ENCODE peak calls at places on chromosomes 3 and 15, in nine cellular contexts. J, L, P, F, U, A, X, K and W are unnamed samples.

GRCh38 chr3:148131990-148132638 is 565.6 kb upstream of the AGTR1 start:
- DNase-seq in P (no peak), F (no peak), L (no peak), A (no peak), U (peak; percentile 30), K (no peak), J (no peak), X (no peak), W (no peak)

GRCh38 chr3:170154569-170155143 is 26.9 kb downstream of the PHC3 start:
- DNase-seq in J (peak; percentile 61), K (no peak), X (no peak), F (no peak), P (no peak), U (no peak), A (no peak), L (no peak), W (no peak)

GRCh38 chr3:61954097-61954528 is 392.7 kb downstream of the PTPRG start:
- DNase-seq in A (no peak), F (peak; percentile 12), P (no peak), X (no peak), J (no peak), K (no peak), U (no peak), L (no peak), W (no peak)

GRCh38 chr15:90959894-90960293 is 5.2 kb downstream of the RCCD1 start:
- DNase-seq in L (peak; percentile 9), A (no peak), P (no peak), X (no peak), J (no peak), K (no peak), U (no peak), F (no peak), W (no peak)

GRCh38 chr3:127531821-127532220 is 58.7 kb downstream of the TPRA1 start:
- DNase-seq in K (no peak), F (no peak), L (no peak), A (no peak), U (no peak), P (no peak), J (no peak), X (no peak), W (no peak)

GRCh38 chr3:106124818-106125217 is 256.0 kb upstream of the CBLB start:
- DNase-seq in J (no peak), F (no peak), A (no peak), X (no peak), L (no peak), P (no peak), U (no peak), K (no peak), W (no peak)

GRCh38 chr3:151268267-151269235 is 9.8 kb downstream of the P2RY14 start:
- DNase-seq in A (no peak), X (no peak), K (peak; percentile 62), U (no peak), P (no peak), J (peak; percentile 64), L (no peak), F (no peak), W (no peak)

GRCh38 chr15:60573936-60574335 is 95.0 kb upstream of the ICE2 start:
- DNase-seq in J (no peak), L (no peak), U (no peak), X (no peak), P (no peak), A (no peak), F (no peak), K (no peak), W (no peak)

GRCh38 chr3:177647876-177648275 is 450.6 kb upstream of the TBL1XR1 start:
- DNase-seq in A (no peak), U (no peak), F (no peak), J (no peak), P (no peak), X (no peak), L (peak; percentile 89), K (no peak), W (no peak)

GRCh38 chr3:135374571-135374970 is 579.5 kb downstream of the EPHB1 start:
- DNase-seq in X (no peak), K (no peak), U (no peak), J (no peak), F (no peak), L (no peak), A (no peak), P (no peak), W (no peak)

GRCh38 chr3:58151637-58152036 is 59.1 kb downstream of the DNASE1L3 start:
- DNase-seq in U (no peak), J (no peak), F (no peak), P (no peak), K (no peak), X (no peak), L (no peak), A (no peak), W (no peak)

GRCh38 chr3:183287301-183287971 is 34.4 kb downstream of the B3GNT5 start:
- DNase-seq in U (no peak), F (peak; percentile 98), X (no peak), K (no peak), P (no peak), L (no peak), A (no peak), J (no peak), W (no peak)

GRCh38 chr3:47475029-47475569 is 642 bp downstream of the SCAP start:
- DNase-seq in A (peak; percentile 29), U (no peak), K (peak; percentile 56), X (no peak), P (no peak), J (no peak), F (peak; percentile 36), L (no peak), W (no peak)